ENCODE peak calls at places on chromosomes 3 and 15, in five cellular contexts. U, G, F, T and S are unnamed samples.

GRCh38 chr15:65937476-65937875 is 68.2 kb downstream of the RAB11A start:
- DNase-seq in U (no peak), G (no peak), F (peak), T (peak), S (no peak)

GRCh38 chr3:119585867-119586570 is 6.7 kb downstream of the ADPRH start:
- DNase-seq in U (no peak), G (no peak), F (no peak), T (no peak), S (no peak)

GRCh38 chr15:29105151-29105785 is 164.4 kb downstream of the NSMCE3 start:
- DNase-seq in U (no peak), G (no peak), F (no peak), T (no peak), S (no peak)

GRCh38 chr15:40857601-40858351 is 13.9 kb downstream of the SPINT1 start:
- DNase-seq in U (no peak), G (peak), F (peak), T (peak), S (peak)

GRCh38 chr3:42367903-42368302 is 42.5 kb downstream of the LYZL4 start:
- DNase-seq in U (no peak), G (no peak), F (no peak), T (no peak), S (no peak)

GRCh38 chr15:68609618-68610017 is 30.8 kb downstream of the CORO2B start:
- DNase-seq in U (no peak), G (no peak), F (no peak), T (peak), S (peak)

GRCh38 chr15:63502843-63503738 is 1.3 kb upstream of the USP3 start:
- DNase-seq in U (peak), G (peak), F (peak), T (peak), S (peak)

GRCh38 chr15:94243418-94243817 is 12.1 kb downstream of the MCTP2 start:
- DNase-seq in U (no peak), G (no peak), F (no peak), T (no peak), S (no peak)

GRCh38 chr15:99614749-99615288 is 49.0 kb downstream of the MEF2A start:
- DNase-seq in U (no peak), G (no peak), F (no peak), T (no peak), S (no peak)

GRCh38 chr3:86937306-86937791 is 53.6 kb downstream of the VGLL3 start:
- DNase-seq in U (no peak), G (no peak), F (no peak), T (peak), S (no peak)

GRCh38 chr3:169091196-169091595 is 572.3 kb downstream of the MECOM start:
- DNase-seq in U (no peak), G (no peak), F (no peak), T (no peak), S (no peak)

GRCh38 chr3:140128217-140129137 is 193.5 kb downstream of the CLSTN2 start:
- DNase-seq in U (peak), G (no peak), F (peak), T (peak), S (peak)

GRCh38 chr3:38039101-38039898 is at the start of gene DLEC1:
- DNase-seq in U (no peak), G (peak), F (peak), T (peak), S (no peak)

GRCh38 chr3:122786067-122786466 is 7.6 kb downstream of the HSPBAP1 start:
- DNase-seq in U (no peak), G (no peak), F (no peak), T (peak), S (no peak)

GRCh38 chr3:15049584-15049983 is 15.5 kb downstream of the MRPS25 start:
- DNase-seq in U (no peak), G (no peak), F (no peak), T (no peak), S (no peak)

GRCh38 chr3:176055851-176056250 is 1141.4 kb downstream of the TBL1XR1 start:
- DNase-seq in U (no peak), G (no peak), F (no peak), T (no peak), S (no peak)

GRCh38 chr15:71105444-71105843 is 9.8 kb upstream of the THSD4 start:
- DNase-seq in U (no peak), G (no peak), F (no peak), T (no peak), S (no peak)

GRCh38 chr15:41985236-41986160 is 13.1 kb upstream of the EHD4 start:
- DNase-seq in U (no peak), G (no peak), F (peak), T (no peak), S (no peak)

GRCh38 chr15:64379216-64379960 is 1.9 kb downstream of the PCLAF start:
- DNase-seq in U (no peak), G (no peak), F (no peak), T (no peak), S (no peak)

GRCh38 chr3:191353022-191353777 is 22.9 kb upstream of the UTS2B start:
- DNase-seq in U (no peak), G (no peak), F (no peak), T (no peak), S (no peak)
- H3K27ac ChIP-seq in U (no peak), G (no peak), F (no peak), T (no peak), S (no peak)

DNA sequence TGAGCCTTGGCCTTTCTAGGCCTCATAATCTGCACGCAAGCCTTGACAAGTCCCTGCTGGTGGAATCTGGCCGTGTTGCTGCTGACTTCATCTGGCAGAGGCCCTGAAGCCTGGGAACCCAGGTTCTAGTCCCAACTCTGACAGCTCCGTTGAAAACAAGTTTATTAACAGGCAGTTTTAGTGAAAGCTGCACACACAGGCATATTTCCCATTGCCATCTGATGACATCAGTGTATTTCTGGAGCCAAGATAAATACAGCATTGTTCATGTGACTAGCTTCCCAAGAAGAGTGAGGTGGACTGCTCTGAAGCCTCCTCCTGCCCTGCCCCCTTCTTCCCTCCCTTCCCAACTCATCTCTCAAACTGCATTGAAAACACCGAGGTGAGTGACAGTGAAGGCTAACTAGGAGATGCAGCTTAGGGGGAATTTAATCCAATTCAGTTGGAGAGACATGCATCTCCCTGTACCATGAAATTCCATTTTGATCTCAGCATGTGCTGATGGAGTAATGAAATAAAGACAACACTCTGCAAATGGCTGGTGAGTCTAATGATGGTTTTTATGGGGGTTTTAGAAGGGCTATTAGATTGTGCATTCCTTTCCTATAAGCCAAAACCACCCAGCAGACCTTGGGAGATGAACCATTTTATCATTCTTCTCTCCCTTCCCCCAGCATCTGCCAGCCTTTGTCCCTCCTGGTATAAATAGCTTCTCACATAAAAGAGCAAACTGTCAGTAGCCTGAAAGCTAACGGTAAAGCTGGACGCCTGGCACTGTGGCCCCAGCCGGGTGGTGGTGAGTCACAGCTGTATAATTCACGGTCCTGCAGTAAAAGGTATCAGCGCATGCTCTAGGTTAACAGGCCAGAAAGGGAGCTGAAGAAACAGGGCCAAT is 38.0 kb downstream of the PRICKLE2 start:
- DNase-seq in U (no peak), G (no peak), F (peak), T (peak), S (peak)
- H3K27ac ChIP-seq in U (no peak), G (no peak), F (no peak), T (no peak), S (peak)

DNA sequence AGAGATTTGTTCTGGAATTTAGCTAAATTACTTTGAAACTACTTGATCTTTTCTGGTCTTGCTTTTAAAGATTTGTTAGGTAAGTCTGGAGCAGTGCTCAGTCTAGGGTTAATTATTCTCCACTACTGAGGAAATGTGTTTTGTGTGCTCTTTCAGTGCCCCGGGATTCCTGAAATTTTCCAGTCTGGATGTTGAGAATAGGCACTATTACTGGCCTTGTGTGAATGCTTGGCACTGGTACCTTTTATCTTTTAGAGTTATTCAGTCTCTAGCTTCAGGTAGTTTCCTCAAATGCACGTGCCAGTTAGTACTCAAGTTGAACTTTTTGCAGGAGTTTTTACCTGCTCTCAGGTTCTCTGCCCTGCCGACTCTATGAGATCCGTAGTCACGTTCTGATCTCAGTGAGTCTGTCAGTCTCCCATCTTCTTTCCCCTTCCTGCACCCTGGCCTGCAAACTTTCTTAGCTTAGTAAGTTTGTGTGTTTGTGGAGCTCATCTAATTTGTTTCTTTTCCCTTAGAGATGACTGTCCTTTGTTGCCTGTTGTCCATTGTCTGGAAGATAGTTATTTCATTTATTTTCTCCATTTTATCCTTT is 39.5 kb downstream of the TCF12 start:
- DNase-seq in U (no peak), G (no peak), F (no peak), T (no peak), S (no peak)
- H3K27ac ChIP-seq in U (no peak), G (no peak), F (no peak), T (no peak), S (peak)

DNA sequence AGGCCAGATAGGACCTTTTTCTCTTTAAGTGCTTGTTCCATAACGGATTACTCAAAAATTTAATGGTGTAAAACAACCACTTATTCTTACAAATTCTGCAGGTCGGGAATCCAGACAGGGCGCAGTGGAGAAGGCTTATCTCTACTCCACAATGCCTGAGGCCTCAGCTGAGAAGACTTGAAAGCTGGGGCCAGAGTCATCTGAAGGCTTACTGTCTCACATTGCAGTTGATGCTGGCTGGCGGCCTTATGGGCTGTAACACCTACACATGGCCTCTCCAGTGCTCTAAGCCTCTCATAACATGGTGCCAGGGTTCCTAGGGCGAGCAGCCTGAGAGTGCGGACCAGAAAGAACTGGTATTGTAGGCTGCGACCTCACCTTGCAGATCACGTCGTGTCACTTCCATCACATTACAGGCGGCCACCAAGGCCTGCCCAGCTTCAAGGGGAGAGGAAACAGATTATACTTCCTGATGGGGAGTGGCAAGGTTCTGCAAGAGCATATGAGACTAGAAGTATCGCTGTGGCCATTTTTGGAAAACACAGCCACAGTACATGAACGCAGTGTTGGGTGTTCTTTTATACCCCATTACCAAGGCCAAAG is 32.4 kb downstream of the CMTM7 start:
- DNase-seq in U (no peak), G (no peak), F (no peak), T (no peak), S (no peak)
- H3K27ac ChIP-seq in U (no peak), G (peak), F (no peak), T (no peak), S (peak)